ENCODE peak calls at places on chromosomes 3 and 15, in ten cellular contexts. One of them, this sample, is unnamed.

GRCh38 chr15:75725021-75725718 is 12.5 kb upstream of the CSPG4 start:
- DNase-seq in MCF 10A: no peak
- DNase-seq in NB4: no peak
- DNase-seq in fibroblast of lung: no peak
- DNase-seq in LNCaP clone FGC: no peak
- DNase-seq in neural crest cell: no peak
- DNase-seq in cardiac fibroblast: no peak
- DNase-seq in HL-60: no peak
- DNase-seq in WTC11: no peak
- DNase-seq in nephron progenitor cell: no peak
- DNase-seq in this sample: no peak

GRCh38 chr3:152891678-152892077 is 56.7 kb downstream of the P2RY1 start:
- DNase-seq in LNCaP clone FGC: no peak
- DNase-seq in NB4: no peak
- DNase-seq in fibroblast of lung: no peak
- DNase-seq in cardiac fibroblast: no peak
- DNase-seq in WTC11: no peak
- DNase-seq in nephron progenitor cell: no peak
- DNase-seq in HL-60: no peak
- DNase-seq in neural crest cell: no peak
- DNase-seq in MCF 10A: no peak
- DNase-seq in this sample: no peak

GRCh38 chr3:82773207-82773606 is 1011.8 kb upstream of the GBE1 start:
- DNase-seq in neural crest cell: no peak
- DNase-seq in WTC11: no peak
- DNase-seq in nephron progenitor cell: no peak
- DNase-seq in NB4: no peak
- DNase-seq in LNCaP clone FGC: no peak
- DNase-seq in fibroblast of lung: no peak
- DNase-seq in MCF 10A: no peak
- DNase-seq in HL-60: no peak
- DNase-seq in cardiac fibroblast: no peak
- DNase-seq in this sample: no peak

GRCh38 chr3:60992395-60992794 is 258.9 kb downstream of the FHIT start:
- DNase-seq in neural crest cell: no peak
- DNase-seq in fibroblast of lung: no peak
- DNase-seq in MCF 10A: no peak
- DNase-seq in NB4: peak
- DNase-seq in nephron progenitor cell: no peak
- DNase-seq in HL-60: peak
- DNase-seq in WTC11: no peak
- DNase-seq in LNCaP clone FGC: peak
- DNase-seq in cardiac fibroblast: no peak
- DNase-seq in this sample: no peak

GRCh38 chr3:96831175-96831574 is 16.8 kb downstream of the EPHA6 start:
- DNase-seq in nephron progenitor cell: no peak
- DNase-seq in neural crest cell: no peak
- DNase-seq in HL-60: no peak
- DNase-seq in fibroblast of lung: no peak
- DNase-seq in LNCaP clone FGC: no peak
- DNase-seq in NB4: no peak
- DNase-seq in MCF 10A: no peak
- DNase-seq in WTC11: no peak
- DNase-seq in cardiac fibroblast: no peak
- DNase-seq in this sample: no peak

GRCh38 chr3:125960456-125961288 is 8.3 kb upstream of the ROPN1B start:
- DNase-seq in neural crest cell: no peak
- DNase-seq in fibroblast of lung: no peak
- DNase-seq in MCF 10A: no peak
- DNase-seq in NB4: no peak
- DNase-seq in nephron progenitor cell: no peak
- DNase-seq in WTC11: no peak
- DNase-seq in HL-60: no peak
- DNase-seq in cardiac fibroblast: no peak
- DNase-seq in LNCaP clone FGC: no peak
- DNase-seq in this sample: no peak

GRCh38 chr3:76039431-76039830 is 254.1 kb upstream of the ZNF717 start:
- DNase-seq in cardiac fibroblast: no peak
- DNase-seq in fibroblast of lung: peak
- DNase-seq in LNCaP clone FGC: no peak
- DNase-seq in HL-60: no peak
- DNase-seq in MCF 10A: no peak
- DNase-seq in nephron progenitor cell: no peak
- DNase-seq in NB4: no peak
- DNase-seq in WTC11: no peak
- DNase-seq in neural crest cell: no peak
- DNase-seq in this sample: no peak

GRCh38 chr3:14234197-14235002 is 55.8 kb downstream of the LSM3 start:
- DNase-seq in nephron progenitor cell: no peak
- DNase-seq in neural crest cell: no peak
- DNase-seq in LNCaP clone FGC: no peak
- DNase-seq in HL-60: no peak
- DNase-seq in MCF 10A: peak
- DNase-seq in cardiac fibroblast: peak
- DNase-seq in fibroblast of lung: peak
- DNase-seq in NB4: no peak
- DNase-seq in WTC11: no peak
- DNase-seq in this sample: no peak

GRCh38 chr15:35740761-35741160 is 194.8 kb upstream of the DPH6 start:
- DNase-seq in HL-60: no peak
- DNase-seq in cardiac fibroblast: peak
- DNase-seq in WTC11: no peak
- DNase-seq in fibroblast of lung: peak
- DNase-seq in NB4: no peak
- DNase-seq in neural crest cell: no peak
- DNase-seq in LNCaP clone FGC: no peak
- DNase-seq in nephron progenitor cell: no peak
- DNase-seq in MCF 10A: no peak
- DNase-seq in this sample: no peak

GRCh38 chr3:171351676-171352075 is 108.5 kb downstream of the TNIK start:
- DNase-seq in nephron progenitor cell: no peak
- DNase-seq in LNCaP clone FGC: no peak
- DNase-seq in cardiac fibroblast: peak
- DNase-seq in fibroblast of lung: peak
- DNase-seq in MCF 10A: peak
- DNase-seq in NB4: peak
- DNase-seq in neural crest cell: no peak
- DNase-seq in WTC11: no peak
- DNase-seq in HL-60: no peak
- DNase-seq in this sample: no peak

GRCh38 chr15:61106886-61107285 is 122.2 kb downstream of the RORA start:
- DNase-seq in fibroblast of lung: no peak
- DNase-seq in nephron progenitor cell: no peak
- DNase-seq in HL-60: no peak
- DNase-seq in WTC11: no peak
- DNase-seq in LNCaP clone FGC: no peak
- DNase-seq in NB4: no peak
- DNase-seq in MCF 10A: no peak
- DNase-seq in neural crest cell: no peak
- DNase-seq in cardiac fibroblast: no peak
- DNase-seq in this sample: no peak

GRCh38 chr15:61115241-61115640 is 113.9 kb downstream of the RORA start:
- DNase-seq in cardiac fibroblast: no peak
- DNase-seq in NB4: no peak
- DNase-seq in HL-60: no peak
- DNase-seq in LNCaP clone FGC: no peak
- DNase-seq in MCF 10A: no peak
- DNase-seq in fibroblast of lung: peak
- DNase-seq in nephron progenitor cell: no peak
- DNase-seq in neural crest cell: no peak
- DNase-seq in WTC11: no peak
- DNase-seq in this sample: no peak

GRCh38 chr15:61116830-61117229 is 112.3 kb downstream of the RORA start:
- DNase-seq in LNCaP clone FGC: no peak
- DNase-seq in neural crest cell: no peak
- DNase-seq in WTC11: no peak
- DNase-seq in MCF 10A: no peak
- DNase-seq in nephron progenitor cell: no peak
- DNase-seq in cardiac fibroblast: no peak
- DNase-seq in HL-60: no peak
- DNase-seq in fibroblast of lung: no peak
- DNase-seq in NB4: no peak
- DNase-seq in this sample: no peak

GRCh38 chr15:61115679-61116078 is 113.4 kb downstream of the RORA start:
- DNase-seq in fibroblast of lung: peak
- DNase-seq in MCF 10A: peak
- DNase-seq in neural crest cell: no peak
- DNase-seq in LNCaP clone FGC: no peak
- DNase-seq in cardiac fibroblast: no peak
- DNase-seq in NB4: no peak
- DNase-seq in WTC11: no peak
- DNase-seq in HL-60: no peak
- DNase-seq in nephron progenitor cell: no peak
- DNase-seq in this sample: no peak

GRCh38 chr15:61112231-61112630 is 116.9 kb downstream of the RORA start:
- DNase-seq in nephron progenitor cell: peak
- DNase-seq in NB4: no peak
- DNase-seq in cardiac fibroblast: no peak
- DNase-seq in HL-60: no peak
- DNase-seq in fibroblast of lung: no peak
- DNase-seq in neural crest cell: peak
- DNase-seq in MCF 10A: no peak
- DNase-seq in WTC11: peak
- DNase-seq in LNCaP clone FGC: no peak
- DNase-seq in this sample: no peak
- TF ChIP-seq CTCF in nephron progenitor cell: peak
- TF ChIP-seq CTCF in NB4: no peak
- TF ChIP-seq CTCF in cardiac fibroblast: peak
- TF ChIP-seq CTCF in HL-60: no peak
- TF ChIP-seq CTCF in fibroblast of lung: peak
- TF ChIP-seq CTCF in neural crest cell: peak
- TF ChIP-seq CTCF in MCF 10A: no peak
- TF ChIP-seq CTCF in WTC11: no peak
- TF ChIP-seq CTCF in LNCaP clone FGC: no peak
- TF ChIP-seq CTCF in this sample: no peak

GRCh38 chr3:103410231-103410630 is 975.4 kb downstream of the ZPLD1 start:
- DNase-seq in cardiac fibroblast: no peak
- DNase-seq in WTC11: peak
- DNase-seq in NB4: peak
- DNase-seq in MCF 10A: no peak
- DNase-seq in fibroblast of lung: no peak
- DNase-seq in HL-60: no peak
- DNase-seq in LNCaP clone FGC: no peak
- DNase-seq in neural crest cell: no peak
- DNase-seq in nephron progenitor cell: no peak
- DNase-seq in this sample: no peak
- TF ChIP-seq CTCF in cardiac fibroblast: no peak
- TF ChIP-seq CTCF in WTC11: peak
- TF ChIP-seq CTCF in NB4: no peak
- TF ChIP-seq CTCF in MCF 10A: peak
- TF ChIP-seq CTCF in fibroblast of lung: no peak
- TF ChIP-seq CTCF in HL-60: no peak
- TF ChIP-seq CTCF in LNCaP clone FGC: no peak
- TF ChIP-seq CTCF in neural crest cell: peak
- TF ChIP-seq CTCF in nephron progenitor cell: no peak
- TF ChIP-seq CTCF in this sample: peak

GRCh38 chr3:190886945-190887344 is 24.5 kb upstream of the GMNC start:
- DNase-seq in cardiac fibroblast: no peak
- DNase-seq in nephron progenitor cell: no peak
- DNase-seq in fibroblast of lung: peak
- DNase-seq in LNCaP clone FGC: no peak
- DNase-seq in WTC11: no peak
- DNase-seq in neural crest cell: no peak
- DNase-seq in HL-60: peak
- DNase-seq in NB4: peak
- DNase-seq in MCF 10A: peak
- DNase-seq in this sample: no peak

GRCh38 chr3:190892328-190893011 is 30.0 kb upstream of the GMNC start:
- DNase-seq in LNCaP clone FGC: no peak
- DNase-seq in cardiac fibroblast: no peak
- DNase-seq in WTC11: no peak
- DNase-seq in nephron progenitor cell: no peak
- DNase-seq in MCF 10A: no peak
- DNase-seq in fibroblast of lung: peak
- DNase-seq in neural crest cell: no peak
- DNase-seq in NB4: no peak
- DNase-seq in HL-60: no peak
- DNase-seq in this sample: no peak
- TF ChIP-seq CTCF in LNCaP clone FGC: no peak
- TF ChIP-seq CTCF in cardiac fibroblast: no peak
- TF ChIP-seq CTCF in WTC11: no peak
- TF ChIP-seq CTCF in nephron progenitor cell: no peak
- TF ChIP-seq CTCF in MCF 10A: no peak
- TF ChIP-seq CTCF in fibroblast of lung: no peak
- TF ChIP-seq CTCF in neural crest cell: no peak
- TF ChIP-seq CTCF in NB4: no peak
- TF ChIP-seq CTCF in HL-60: no peak
- TF ChIP-seq CTCF in this sample: no peak

GRCh38 chr3:72624656-72625055 is 223.6 kb downstream of the SHQ1 start:
- DNase-seq in neural crest cell: no peak
- DNase-seq in nephron progenitor cell: no peak
- DNase-seq in NB4: no peak
- DNase-seq in cardiac fibroblast: no peak
- DNase-seq in LNCaP clone FGC: no peak
- DNase-seq in MCF 10A: no peak
- DNase-seq in HL-60: no peak
- DNase-seq in WTC11: no peak
- DNase-seq in fibroblast of lung: no peak
- DNase-seq in this sample: no peak
- TF ChIP-seq CTCF in neural crest cell: no peak
- TF ChIP-seq CTCF in nephron progenitor cell: no peak
- TF ChIP-seq CTCF in NB4: no peak
- TF ChIP-seq CTCF in cardiac fibroblast: no peak
- TF ChIP-seq CTCF in LNCaP clone FGC: no peak
- TF ChIP-seq CTCF in MCF 10A: no peak
- TF ChIP-seq CTCF in HL-60: no peak
- TF ChIP-seq CTCF in WTC11: no peak
- TF ChIP-seq CTCF in fibroblast of lung: no peak
- TF ChIP-seq CTCF in this sample: no peak

DNA sequence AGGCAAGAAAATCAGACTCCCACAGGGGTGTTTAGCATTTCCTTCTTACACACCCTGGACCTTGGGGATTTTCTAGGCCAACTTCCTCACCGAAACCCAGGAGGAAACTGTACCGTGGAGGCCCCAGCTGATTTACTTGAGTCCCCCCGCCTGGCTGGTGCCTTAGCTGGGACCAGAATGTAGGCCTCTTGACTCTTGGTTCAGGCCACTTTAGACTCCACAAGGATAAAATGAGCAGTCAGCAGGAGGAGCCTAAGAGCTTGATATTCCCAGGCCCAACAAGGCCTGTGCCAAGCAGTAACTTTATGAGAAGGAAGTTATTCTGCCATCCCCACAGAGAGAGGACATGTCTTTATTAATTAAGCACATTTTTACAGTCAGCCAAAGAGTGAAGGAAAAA is 4.6 kb upstream of the APBA2 start:
- DNase-seq in cardiac fibroblast: peak
- DNase-seq in fibroblast of lung: peak
- DNase-seq in MCF 10A: no peak
- DNase-seq in neural crest cell: no peak
- DNase-seq in WTC11: no peak
- DNase-seq in LNCaP clone FGC: peak
- DNase-seq in HL-60: no peak
- DNase-seq in NB4: peak
- DNase-seq in nephron progenitor cell: no peak
- DNase-seq in this sample: no peak
- TF ChIP-seq CTCF in cardiac fibroblast: no peak
- TF ChIP-seq CTCF in fibroblast of lung: peak
- TF ChIP-seq CTCF in MCF 10A: no peak
- TF ChIP-seq CTCF in neural crest cell: no peak
- TF ChIP-seq CTCF in WTC11: no peak
- TF ChIP-seq CTCF in LNCaP clone FGC: peak
- TF ChIP-seq CTCF in HL-60: no peak
- TF ChIP-seq CTCF in NB4: no peak
- TF ChIP-seq CTCF in nephron progenitor cell: no peak
- TF ChIP-seq CTCF in this sample: no peak

GRCh38 chr3:72655758-72656157 is 192.5 kb downstream of the SHQ1 start:
- DNase-seq in LNCaP clone FGC: no peak
- DNase-seq in WTC11: peak
- DNase-seq in nephron progenitor cell: no peak
- DNase-seq in fibroblast of lung: no peak
- DNase-seq in neural crest cell: no peak
- DNase-seq in MCF 10A: no peak
- DNase-seq in NB4: peak
- DNase-seq in cardiac fibroblast: no peak
- DNase-seq in HL-60: no peak
- DNase-seq in this sample: no peak
- TF ChIP-seq CTCF in LNCaP clone FGC: no peak
- TF ChIP-seq CTCF in WTC11: peak
- TF ChIP-seq CTCF in nephron progenitor cell: peak
- TF ChIP-seq CTCF in fibroblast of lung: no peak
- TF ChIP-seq CTCF in neural crest cell: peak
- TF ChIP-seq CTCF in MCF 10A: peak
- TF ChIP-seq CTCF in NB4: peak
- TF ChIP-seq CTCF in cardiac fibroblast: no peak
- TF ChIP-seq CTCF in HL-60: no peak
- TF ChIP-seq CTCF in this sample: peak